ENCODE peak calls at places on chromosome 5, in six cellular contexts. I is activated CD4-positive, alpha-beta T cell treated with anti-CD3 and anti-CD28 coated beads, Interleukin-2, amount 50 U/mL, for 48 hours; G is PC-3; E is cerebellar cortex; X is AG04449; Z is brain pericyte. O is an unnamed sample.

GRCh38 chr5:171379961-171380360 is 7.7 kb upstream of the NPM1 start:
- DNase-seq in I (no peak), G (no peak), E (no peak), X (no peak), Z (no peak), O (no peak)

GRCh38 chr5:68114641-68115040 is 100.9 kb upstream of the PIK3R1 start:
- DNase-seq in I (no peak), G (no peak), E (no peak), X (peak; percentile 73), Z (no peak), O (no peak)

GRCh38 chr5:78361226-78361993 is 993 bp downstream of the SCAMP1 start:
- DNase-seq in I (peak; percentile 25), G (peak; percentile 80), E (peak; percentile 65), X (no peak), Z (peak; percentile 16), O (no peak)

GRCh38 chr5:16656561-16657191 is 39.9 kb upstream of the RETREG1 start:
- DNase-seq in I (no peak), G (no peak), E (no peak), X (no peak), Z (no peak), O (no peak)

GRCh38 chr5:52830700-52831099 is 43.0 kb downstream of the ITGA1 start:
- DNase-seq in I (no peak), G (no peak), E (no peak), X (no peak), Z (no peak), O (no peak)

GRCh38 chr5:59597690-59598546 is 295.6 kb downstream of the PDE4D start:
- DNase-seq in I (no peak), G (no peak), E (no peak), X (no peak), Z (no peak), O (no peak)

GRCh38 chr5:135694016-135694415 is 115.2 kb upstream of the CXCL14 start:
- DNase-seq in I (no peak), G (no peak), E (no peak), X (no peak), Z (no peak), O (no peak)

GRCh38 chr5:1641560-1642166 is 117.9 kb upstream of the LPCAT1 start:
- DNase-seq in I (peak; percentile 83), G (peak; percentile 91), E (peak; percentile 96), X (peak; percentile 50), Z (peak; percentile 68), O (peak; percentile 68)

GRCh38 chr5:60526336-60526875 is 173.6 kb downstream of the DEPDC1B start:
- DNase-seq in I (no peak), G (no peak), E (no peak), X (no peak), Z (no peak), O (no peak)

GRCh38 chr5:34598177-34598794 is 57.8 kb upstream of the RAI14 start:
- DNase-seq in I (no peak), G (peak; percentile 93), E (peak; percentile 64), X (peak; percentile 77), Z (peak; percentile 29), O (no peak)

GRCh38 chr5:111585946-111586345 is 73.6 kb upstream of the STARD4 start:
- DNase-seq in I (no peak), G (no peak), E (no peak), X (no peak), Z (no peak), O (no peak)

GRCh38 chr5:62466228-62466627 is 53.7 kb downstream of the IPO11 start:
- DNase-seq in I (no peak), G (no peak), E (no peak), X (no peak), Z (no peak), O (no peak)

GRCh38 chr5:149823350-149823749 is 93.2 kb downstream of the PPARGC1B start:
- DNase-seq in I (no peak), G (no peak), E (peak; percentile 42), X (no peak), Z (no peak), O (no peak)

GRCh38 chr5:39017504-39017903 is 56.7 kb downstream of the RICTOR start:
- DNase-seq in I (no peak), G (no peak), E (no peak), X (no peak), Z (no peak), O (no peak)

GRCh38 chr5:154268073-154268472 is 77.5 kb downstream of the GALNT10 start:
- DNase-seq in I (no peak), G (no peak), E (no peak), X (no peak), Z (no peak), O (no peak)

GRCh38 chr5:56534102-56534501 is 281.2 kb upstream of the MAP3K1 start:
- DNase-seq in I (peak; percentile 32), G (peak; percentile 58), E (peak; percentile 34), X (no peak), Z (no peak), O (no peak)

GRCh38 chr5:59037453-59038168 is 454.7 kb downstream of the RAB3C start:
- DNase-seq in I (no peak), G (no peak), E (no peak), X (no peak), Z (no peak), O (no peak)

GRCh38 chr5:36090033-36090432 is 23.4 kb upstream of the UGT3A2 start:
- DNase-seq in I (no peak), G (peak; percentile 57), E (peak; percentile 7), X (no peak), Z (no peak), O (no peak)

GRCh38 chr5:74598731-74599624 is 41.5 kb downstream of the ENC1 start:
- DNase-seq in I (no peak), G (no peak), E (no peak), X (no peak), Z (no peak), O (no peak)